ENCODE peak calls at places on chromosomes 4 and X, in seven cellular contexts. D is effector memory CD4-positive, alpha-beta T cell; R is transverse colon; H is tibial artery; K is adipocyte; Q is sigmoid colon; G is cardiac muscle cell. Z is an unnamed sample.

GRCh38 chr4:133068083-133068482 is 81.0 kb upstream of the PCDH10 start:
- DNase-seq in R (no peak), K (no peak), D (no peak), G (no peak), Q (no peak), H (no peak), Z (no peak)

GRCh38 chr4:3294401-3295241 is 1.8 kb downstream of the RGS12 start:
- DNase-seq in D (no peak), R (no peak), K (no peak), Q (no peak), G (no peak), H (no peak), Z (no peak)

GRCh38 chr4:101933855-101934254 is 143.3 kb downstream of the BANK1 start:
- DNase-seq in H (no peak), K (no peak), G (no peak), Q (no peak), R (no peak), D (no peak), Z (no peak)

GRCh38 chr4:158873795-158874359 is 105.1 kb downstream of the FNIP2 start:
- DNase-seq in K (peak; percentile 88), H (no peak), R (no peak), G (no peak), D (no peak), Q (no peak), Z (no peak)

GRCh38 chrX:39327255-39327654 is 526.0 kb downstream of the MID1IP1 start:
- DNase-seq in G (no peak), H (no peak), K (no peak), R (no peak), Q (no peak), D (no peak), Z (no peak)

GRCh38 chr4:158535130-158535614 is 13.5 kb downstream of the RXFP1 start:
- DNase-seq in D (no peak), G (no peak), K (peak; percentile 46), R (no peak), H (no peak), Q (no peak), Z (no peak)

GRCh38 chr4:169244210-169244609 is 26.5 kb downstream of the SH3RF1 start:
- DNase-seq in H (no peak), Q (no peak), G (no peak), R (no peak), K (peak; percentile 29), D (no peak), Z (no peak)

GRCh38 chr4:110224812-110225211 is 26.4 kb upstream of the ELOVL6 start:
- DNase-seq in G (no peak), D (no peak), H (no peak), R (no peak), Q (no peak), K (peak; percentile 5), Z (no peak)

GRCh38 chrX:154603438-154604430 is 15.3 kb downstream of the CTAG1B start:
- DNase-seq in G (no peak), K (peak; percentile 74), Q (no peak), D (no peak), H (no peak), R (no peak), Z (peak; percentile 62)

GRCh38 chrX:38277136-38277535 is 50.2 kb downstream of the RPGR start:
- DNase-seq in H (no peak), G (no peak), D (no peak), R (no peak), K (no peak), Q (no peak), Z (no peak)

GRCh38 chr4:78654809-78655208 is 103.2 kb downstream of the ANXA3 start:
- DNase-seq in K (peak; percentile 93), H (no peak), D (no peak), R (no peak), G (no peak), Q (no peak), Z (no peak)

GRCh38 chr4:71713611-71714203 is 70.2 kb downstream of the GC start:
- DNase-seq in R (no peak), H (no peak), D (no peak), G (peak; percentile 63), Q (no peak), K (peak; percentile 85), Z (no peak)

GRCh38 chrX:139008185-139008584 is 296.7 kb upstream of the FGF13 start:
- DNase-seq in K (no peak), R (no peak), G (no peak), H (no peak), D (no peak), Q (no peak), Z (no peak)

GRCh38 chr4:120007171-120007894 is 59.3 kb downstream of the MAD2L1 start:
- DNase-seq in H (no peak), G (no peak), Q (no peak), D (no peak), K (peak; percentile 84), R (no peak), Z (no peak)

GRCh38 chr4:797066-797465 is 28.9 kb downstream of the CPLX1 start:
- DNase-seq in H (no peak), K (no peak), R (no peak), D (no peak), G (no peak), Q (no peak), Z (no peak)

GRCh38 chr4:3441501-3442459 is at the start of gene HGFAC:
- DNase-seq in K (no peak), G (no peak), D (no peak), R (no peak), H (peak; percentile 64), Q (no peak), Z (no peak)

GRCh38 chr4:32010221-32010620 is 1290.1 kb downstream of the PCDH7 start:
- DNase-seq in K (no peak), G (no peak), Q (no peak), H (no peak), R (no peak), D (no peak), Z (no peak)

GRCh38 chr4:118969359-118969758 is 80.7 kb downstream of the SYNPO2 start:
- DNase-seq in R (peak; percentile 35), Q (peak; percentile 90), H (peak; percentile 90), G (peak; percentile 67), K (peak; percentile 86), D (no peak), Z (no peak)

GRCh38 chr4:20395160-20395773 is 143.6 kb downstream of the SLIT2 start:
- DNase-seq in R (peak; percentile 44), D (no peak), Q (no peak), G (peak; percentile 63), K (peak; percentile 18), H (no peak), Z (no peak)

GRCh38 chr4:78337216-78337615 is 214.4 kb upstream of the ANXA3 start:
- DNase-seq in G (no peak), K (peak; percentile 32), H (no peak), D (no peak), Q (no peak), R (no peak), Z (no peak)

GRCh38 chr4:62194342-62194741 is 994.2 kb downstream of the ADGRL3 start:
- DNase-seq in R (no peak), Q (no peak), H (no peak), D (no peak), G (no peak), K (no peak), Z (no peak)

GRCh38 chrX:48649109-48649508 is 34.5 kb upstream of the WAS start:
- DNase-seq in R (no peak), G (no peak), H (no peak), D (no peak), Q (peak; percentile 2), K (no peak), Z (no peak)

GRCh38 chr4:166064706-166065105 is 191.7 kb downstream of the TLL1 start:
- DNase-seq in D (no peak), H (no peak), K (peak; percentile 10), Q (no peak), G (no peak), R (no peak), Z (no peak)

GRCh38 chr4:177010421-177010820 is 217.7 kb upstream of the VEGFC start:
- DNase-seq in R (no peak), G (no peak), D (no peak), Q (no peak), H (no peak), K (no peak), Z (no peak)
- H3K4me1 ChIP-seq in R (no peaks in the 10 kb centered on the region), G (no peaks in the 10 kb centered on the region), D (no peaks in the 10 kb centered on the region), Q (no peaks in the 10 kb centered on the region), H (no peaks in the 10 kb centered on the region), K (peaks cover 38% of the 10 kb centered on the region), Z (no peaks in the 10 kb centered on the region)

DNA sequence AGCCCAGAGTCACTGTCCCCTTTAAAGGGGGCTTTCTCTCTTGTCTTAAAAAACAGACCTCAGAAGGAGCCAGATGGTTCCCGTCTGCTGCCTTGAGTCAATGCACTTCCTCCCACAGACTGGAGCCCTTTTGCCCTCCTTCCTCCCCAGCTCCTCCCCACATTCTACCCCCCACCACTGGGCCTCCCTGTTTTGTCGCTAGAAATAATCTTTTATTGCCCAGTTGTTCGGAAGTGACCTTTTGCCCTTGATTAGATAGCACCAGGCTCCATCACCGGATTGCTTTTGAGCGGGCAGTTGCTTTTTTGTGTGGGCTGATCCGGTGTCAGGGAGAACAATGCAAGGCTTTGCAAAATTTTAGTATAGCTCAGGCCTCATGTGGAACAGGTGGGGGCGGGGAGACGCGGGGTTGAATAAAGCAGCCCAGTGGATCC is 47.7 kb downstream of the SPRY1 start:
- DNase-seq in R (peak; percentile 55), G (peak; percentile 71), D (no peak), K (peak; percentile 16), Q (no peak), H (no peak), Z (no peak)
- H3K4me3 ChIP-seq in R (peak overlapping the region; percentile 9), G (no peak overlapping the region), D (no peak overlapping the region), K (peak overlapping the region; percentile 44), Q (no peak overlapping the region), H (no peak overlapping the region), Z (no peak overlapping the region)

DNA sequence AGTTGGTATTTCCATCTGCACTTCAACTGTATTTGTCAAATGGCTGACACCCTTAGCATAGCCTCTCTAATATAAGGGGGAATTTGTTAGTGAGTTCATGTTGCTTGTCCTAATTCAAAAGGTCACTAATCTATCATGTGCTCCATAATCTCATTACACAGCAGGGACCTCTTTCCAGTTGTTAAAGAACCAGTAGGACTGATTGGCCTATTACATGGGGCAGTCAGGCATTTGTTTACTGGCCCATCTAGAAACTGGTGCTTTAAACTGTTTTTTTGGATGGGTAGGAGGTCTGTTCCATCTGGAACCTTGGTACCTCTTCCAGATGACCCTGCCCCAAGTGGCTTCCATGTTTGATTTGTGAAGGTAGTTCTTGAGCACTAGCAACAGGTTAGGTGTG is 11.4 kb downstream of the ANK2 start:
- DNase-seq in G (no peak), K (no peak), H (no peak), Q (no peak), R (no peak), D (no peak), Z (no peak)
- H3K4me1 ChIP-seq in G (peaks cover 40% of the 10 kb centered on the region), K (peaks cover 7% of the 10 kb centered on the region), H (no peaks in the 10 kb centered on the region), Q (no peaks in the 10 kb centered on the region), R (no peaks in the 10 kb centered on the region), D (no peaks in the 10 kb centered on the region), Z (no peaks in the 10 kb centered on the region)

GRCh38 chrX:141903400-141904155 is at the start of gene MAGEC1:
- DNase-seq in Q (no peak), D (no peak), K (no peak), G (no peak), H (no peak), R (no peak), Z (no peak)

GRCh38 chrX:141902366-141902765 is 1.3 kb upstream of the MAGEC1 start:
- DNase-seq in G (no peak), H (no peak), K (no peak), R (no peak), D (no peak), Q (no peak), Z (no peak)

DNA sequence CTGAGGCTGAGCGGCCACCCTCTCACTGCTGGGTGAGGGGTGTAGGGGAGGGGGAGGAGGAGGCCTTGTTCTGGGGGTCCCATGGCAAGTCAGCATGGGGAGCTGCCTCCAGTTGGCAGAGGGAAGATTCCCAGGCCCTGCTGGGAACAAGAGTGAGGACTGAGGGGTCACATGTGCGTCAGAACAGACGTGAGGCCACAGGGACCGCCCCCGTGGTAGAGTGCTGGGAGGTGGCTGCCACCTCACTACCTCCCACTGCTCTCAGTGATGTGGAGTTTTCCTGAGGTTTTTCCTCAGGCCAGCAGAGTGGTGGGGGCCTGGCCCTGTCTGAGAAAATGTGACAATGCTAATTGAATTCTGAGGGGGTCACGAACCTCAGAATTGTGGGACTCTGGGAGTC is 568 bp downstream of the MAGEC1 start:
- DNase-seq in Q (no peak), R (no peak), D (no peak), G (no peak), H (no peak), K (no peak), Z (no peak)
- H3K4me3 ChIP-seq in Q (no peak overlapping the region), R (no peak overlapping the region), D (no peak overlapping the region), G (no peak overlapping the region), H (no peak overlapping the region), K (no peak overlapping the region), Z (no peak overlapping the region)